ENCODE peak calls at places on chromosomes 4 and X, in nine cellular contexts. One of them, this sample, is unnamed.

GRCh38 chr4:126735294-126736132 is 897.2 kb upstream of the INTU start:
- DNase-seq in CD8-positive, alpha-beta memory T cell: no peak
- DNase-seq in naive thymus-derived CD4-positive, alpha-beta T cell: no peak
- DNase-seq in CD4-positive, alpha-beta T cell: no peak
- DNase-seq in heart left ventricle: no peak
- DNase-seq in right atrium auricular region: no peak
- DNase-seq in sigmoid colon: no peak
- DNase-seq in adrenal gland: no peak
- DNase-seq in aorta: no peak
- DNase-seq in this sample: no peak

GRCh38 chr4:86679441-86679840 is 85.3 kb downstream of the PTPN13 start:
- DNase-seq in heart left ventricle: no peak
- DNase-seq in CD4-positive, alpha-beta T cell: no peak
- DNase-seq in adrenal gland: no peak
- DNase-seq in aorta: no peak
- DNase-seq in CD8-positive, alpha-beta memory T cell: no peak
- DNase-seq in sigmoid colon: no peak
- DNase-seq in right atrium auricular region: no peak
- DNase-seq in naive thymus-derived CD4-positive, alpha-beta T cell: no peak
- DNase-seq in this sample: no peak

GRCh38 chrX:46913710-46914109 is 1.5 kb downstream of the JADE3 start:
- DNase-seq in heart left ventricle: peak
- DNase-seq in sigmoid colon: no peak
- DNase-seq in naive thymus-derived CD4-positive, alpha-beta T cell: no peak
- DNase-seq in CD8-positive, alpha-beta memory T cell: no peak
- DNase-seq in CD4-positive, alpha-beta T cell: no peak
- DNase-seq in right atrium auricular region: no peak
- DNase-seq in aorta: no peak
- DNase-seq in adrenal gland: peak
- DNase-seq in this sample: no peak

GRCh38 chr4:41215155-41215554 is 813 bp upstream of the APBB2 start:
- DNase-seq in CD4-positive, alpha-beta T cell: no peak
- DNase-seq in CD8-positive, alpha-beta memory T cell: no peak
- DNase-seq in aorta: no peak
- DNase-seq in sigmoid colon: no peak
- DNase-seq in adrenal gland: no peak
- DNase-seq in right atrium auricular region: no peak
- DNase-seq in naive thymus-derived CD4-positive, alpha-beta T cell: no peak
- DNase-seq in heart left ventricle: no peak
- DNase-seq in this sample: no peak

GRCh38 chr4:48938831-48939230 is 32.3 kb upstream of the OCIAD2 start:
- DNase-seq in CD4-positive, alpha-beta T cell: no peak
- DNase-seq in CD8-positive, alpha-beta memory T cell: no peak
- DNase-seq in aorta: no peak
- DNase-seq in naive thymus-derived CD4-positive, alpha-beta T cell: no peak
- DNase-seq in adrenal gland: no peak
- DNase-seq in sigmoid colon: no peak
- DNase-seq in heart left ventricle: no peak
- DNase-seq in right atrium auricular region: no peak
- DNase-seq in this sample: no peak

GRCh38 chrX:130211415-130212186 is 39.8 kb downstream of the RAB33A start:
- DNase-seq in CD4-positive, alpha-beta T cell: no peak
- DNase-seq in sigmoid colon: no peak
- DNase-seq in heart left ventricle: no peak
- DNase-seq in naive thymus-derived CD4-positive, alpha-beta T cell: no peak
- DNase-seq in aorta: no peak
- DNase-seq in CD8-positive, alpha-beta memory T cell: no peak
- DNase-seq in right atrium auricular region: no peak
- DNase-seq in adrenal gland: no peak
- DNase-seq in this sample: no peak

GRCh38 chr4:152663203-152664066 is 16.4 kb downstream of the TMEM154 start:
- DNase-seq in heart left ventricle: no peak
- DNase-seq in CD8-positive, alpha-beta memory T cell: no peak
- DNase-seq in sigmoid colon: no peak
- DNase-seq in adrenal gland: no peak
- DNase-seq in aorta: no peak
- DNase-seq in CD4-positive, alpha-beta T cell: no peak
- DNase-seq in naive thymus-derived CD4-positive, alpha-beta T cell: no peak
- DNase-seq in right atrium auricular region: no peak
- DNase-seq in this sample: no peak

GRCh38 chr4:47222276-47222675 is 190.9 kb downstream of the GABRB1 start:
- DNase-seq in adrenal gland: no peak
- DNase-seq in naive thymus-derived CD4-positive, alpha-beta T cell: no peak
- DNase-seq in CD8-positive, alpha-beta memory T cell: no peak
- DNase-seq in right atrium auricular region: no peak
- DNase-seq in CD4-positive, alpha-beta T cell: no peak
- DNase-seq in aorta: no peak
- DNase-seq in sigmoid colon: no peak
- DNase-seq in heart left ventricle: no peak
- DNase-seq in this sample: no peak

GRCh38 chr4:173807347-173807746 is 277.3 kb upstream of the HAND2 start:
- DNase-seq in aorta: no peak
- DNase-seq in adrenal gland: no peak
- DNase-seq in CD8-positive, alpha-beta memory T cell: no peak
- DNase-seq in naive thymus-derived CD4-positive, alpha-beta T cell: no peak
- DNase-seq in CD4-positive, alpha-beta T cell: no peak
- DNase-seq in heart left ventricle: no peak
- DNase-seq in right atrium auricular region: no peak
- DNase-seq in sigmoid colon: peak
- DNase-seq in this sample: no peak

GRCh38 chr4:106671711-106672110 is 303.1 kb upstream of the GIMD1 start:
- DNase-seq in adrenal gland: no peak
- DNase-seq in CD8-positive, alpha-beta memory T cell: no peak
- DNase-seq in naive thymus-derived CD4-positive, alpha-beta T cell: no peak
- DNase-seq in CD4-positive, alpha-beta T cell: no peak
- DNase-seq in aorta: no peak
- DNase-seq in right atrium auricular region: no peak
- DNase-seq in sigmoid colon: no peak
- DNase-seq in heart left ventricle: no peak
- DNase-seq in this sample: no peak

GRCh38 chrX:104343408-104344129 is 88.8 kb upstream of the ESX1 start:
- DNase-seq in CD8-positive, alpha-beta memory T cell: peak
- DNase-seq in aorta: no peak
- DNase-seq in CD4-positive, alpha-beta T cell: peak
- DNase-seq in adrenal gland: peak
- DNase-seq in naive thymus-derived CD4-positive, alpha-beta T cell: peak
- DNase-seq in right atrium auricular region: no peak
- DNase-seq in sigmoid colon: no peak
- DNase-seq in heart left ventricle: peak
- DNase-seq in this sample: no peak

GRCh38 chr4:23068287-23068686 is 375.6 kb downstream of the GBA3 start:
- DNase-seq in right atrium auricular region: no peak
- DNase-seq in aorta: no peak
- DNase-seq in CD4-positive, alpha-beta T cell: no peak
- DNase-seq in naive thymus-derived CD4-positive, alpha-beta T cell: no peak
- DNase-seq in heart left ventricle: no peak
- DNase-seq in CD8-positive, alpha-beta memory T cell: no peak
- DNase-seq in adrenal gland: no peak
- DNase-seq in sigmoid colon: no peak
- DNase-seq in this sample: no peak

GRCh38 chr4:118113220-118113619 is 78.9 kb downstream of the NDST3 start:
- DNase-seq in CD8-positive, alpha-beta memory T cell: no peak
- DNase-seq in right atrium auricular region: no peak
- DNase-seq in heart left ventricle: no peak
- DNase-seq in adrenal gland: no peak
- DNase-seq in sigmoid colon: no peak
- DNase-seq in aorta: no peak
- DNase-seq in naive thymus-derived CD4-positive, alpha-beta T cell: no peak
- DNase-seq in CD4-positive, alpha-beta T cell: no peak
- DNase-seq in this sample: no peak

GRCh38 chr4:185211035-185211434 is 1.6 kb downstream of the SNX25 start:
- DNase-seq in CD4-positive, alpha-beta T cell: no peak
- DNase-seq in right atrium auricular region: no peak
- DNase-seq in sigmoid colon: no peak
- DNase-seq in CD8-positive, alpha-beta memory T cell: no peak
- DNase-seq in naive thymus-derived CD4-positive, alpha-beta T cell: no peak
- DNase-seq in adrenal gland: no peak
- DNase-seq in heart left ventricle: no peak
- DNase-seq in aorta: no peak
- DNase-seq in this sample: no peak

GRCh38 chr4:2331519-2332200 is 69.8 kb upstream of the MXD4 start:
- DNase-seq in right atrium auricular region: no peak
- DNase-seq in CD4-positive, alpha-beta T cell: no peak
- DNase-seq in sigmoid colon: no peak
- DNase-seq in CD8-positive, alpha-beta memory T cell: no peak
- DNase-seq in aorta: no peak
- DNase-seq in adrenal gland: no peak
- DNase-seq in naive thymus-derived CD4-positive, alpha-beta T cell: no peak
- DNase-seq in heart left ventricle: no peak
- DNase-seq in this sample: no peak

GRCh38 chr4:25817059-25817681 is 45.6 kb downstream of the SEL1L3 start:
- DNase-seq in right atrium auricular region: no peak
- DNase-seq in sigmoid colon: no peak
- DNase-seq in heart left ventricle: no peak
- DNase-seq in aorta: no peak
- DNase-seq in CD8-positive, alpha-beta memory T cell: no peak
- DNase-seq in CD4-positive, alpha-beta T cell: no peak
- DNase-seq in naive thymus-derived CD4-positive, alpha-beta T cell: no peak
- DNase-seq in adrenal gland: no peak
- DNase-seq in this sample: no peak

GRCh38 chr4:1172971-1173757 is 781 bp upstream of the SPON2 start:
- DNase-seq in heart left ventricle: no peak
- DNase-seq in naive thymus-derived CD4-positive, alpha-beta T cell: no peak
- DNase-seq in sigmoid colon: peak
- DNase-seq in right atrium auricular region: peak
- DNase-seq in CD4-positive, alpha-beta T cell: no peak
- DNase-seq in CD8-positive, alpha-beta memory T cell: no peak
- DNase-seq in aorta: no peak
- DNase-seq in adrenal gland: no peak
- DNase-seq in this sample: no peak

GRCh38 chr4:1170156-1170804 is 2.1 kb downstream of the SPON2 start:
- DNase-seq in CD8-positive, alpha-beta memory T cell: no peak
- DNase-seq in aorta: no peak
- DNase-seq in CD4-positive, alpha-beta T cell: no peak
- DNase-seq in heart left ventricle: no peak
- DNase-seq in right atrium auricular region: no peak
- DNase-seq in naive thymus-derived CD4-positive, alpha-beta T cell: no peak
- DNase-seq in adrenal gland: no peak
- DNase-seq in sigmoid colon: peak
- DNase-seq in this sample: no peak

GRCh38 chr4:1170805-1171305 is 1.5 kb downstream of the SPON2 start:
- DNase-seq in CD8-positive, alpha-beta memory T cell: no peak
- DNase-seq in CD4-positive, alpha-beta T cell: no peak
- DNase-seq in right atrium auricular region: no peak
- DNase-seq in aorta: peak
- DNase-seq in sigmoid colon: peak
- DNase-seq in adrenal gland: no peak
- DNase-seq in heart left ventricle: no peak
- DNase-seq in naive thymus-derived CD4-positive, alpha-beta T cell: no peak
- DNase-seq in this sample: no peak

GRCh38 chr4:1172228-1172851 is at the start of gene SPON2:
- DNase-seq in right atrium auricular region: no peak
- DNase-seq in heart left ventricle: no peak
- DNase-seq in naive thymus-derived CD4-positive, alpha-beta T cell: peak
- DNase-seq in CD4-positive, alpha-beta T cell: no peak
- DNase-seq in sigmoid colon: peak
- DNase-seq in aorta: peak
- DNase-seq in adrenal gland: no peak
- DNase-seq in CD8-positive, alpha-beta memory T cell: no peak
- DNase-seq in this sample: no peak

DNA sequence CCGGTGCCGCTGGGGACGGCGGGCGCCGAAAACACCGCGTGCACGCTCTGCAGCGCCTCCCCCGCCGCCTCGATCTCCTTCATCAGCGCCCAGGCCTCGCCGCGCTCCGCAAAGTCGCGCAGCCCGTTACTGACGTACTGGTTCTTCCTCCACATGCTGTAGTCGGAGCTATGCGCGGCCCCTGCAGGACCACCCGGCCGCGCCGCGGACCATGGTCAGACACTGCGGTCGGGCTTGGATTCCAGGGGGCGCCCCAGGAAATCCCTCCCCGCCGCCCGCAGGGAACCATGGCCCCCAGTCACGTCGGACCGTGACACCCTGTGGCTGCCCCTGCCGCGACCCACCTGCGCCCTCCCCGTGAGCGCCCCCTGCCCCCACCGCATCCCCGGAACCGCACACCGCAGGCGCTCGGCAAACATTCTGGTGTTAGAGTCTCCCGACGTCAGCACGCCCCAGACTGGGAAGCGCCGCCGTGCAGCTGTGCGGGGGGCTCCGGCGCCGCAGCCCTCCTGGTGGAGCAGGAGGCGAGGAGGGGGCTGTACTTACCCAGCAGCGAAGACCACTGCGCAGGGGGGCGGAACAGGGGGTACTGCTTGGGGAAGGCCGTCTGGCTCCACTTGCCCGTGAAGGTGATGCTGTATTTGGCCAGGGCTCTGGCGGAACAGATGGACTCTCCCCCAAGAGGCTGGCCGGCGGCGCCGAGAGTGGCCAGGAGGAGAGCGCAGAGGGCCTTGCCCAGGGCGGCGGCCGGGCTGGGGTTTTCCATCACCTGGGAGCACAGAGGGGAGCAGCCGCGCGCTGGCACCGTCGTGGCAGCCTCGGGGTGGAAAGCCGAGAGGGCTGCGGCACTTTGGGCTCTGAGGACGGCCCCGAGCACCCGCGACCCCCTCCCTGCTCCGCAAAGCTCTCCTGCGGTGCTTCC is 816 bp downstream of the SPON2 start:
- DNase-seq in CD4-positive, alpha-beta T cell: peak
- DNase-seq in heart left ventricle: no peak
- DNase-seq in CD8-positive, alpha-beta memory T cell: peak
- DNase-seq in naive thymus-derived CD4-positive, alpha-beta T cell: peak
- DNase-seq in right atrium auricular region: no peak
- DNase-seq in adrenal gland: no peak
- DNase-seq in sigmoid colon: peak
- DNase-seq in aorta: peak
- DNase-seq in this sample: no peak
- H3K27ac ChIP-seq in CD4-positive, alpha-beta T cell: no peak
- H3K27ac ChIP-seq in heart left ventricle: peak
- H3K27ac ChIP-seq in CD8-positive, alpha-beta memory T cell: no peak
- H3K27ac ChIP-seq in naive thymus-derived CD4-positive, alpha-beta T cell: no peak
- H3K27ac ChIP-seq in right atrium auricular region: peak
- H3K27ac ChIP-seq in adrenal gland: no peak
- H3K27ac ChIP-seq in sigmoid colon: peak
- H3K27ac ChIP-seq in aorta: no peak
- H3K27ac ChIP-seq in this sample: no peak

GRCh38 chr4:39931441-39931901 is 46.2 kb downstream of the PDS5A start:
- DNase-seq in heart left ventricle: no peak
- DNase-seq in CD4-positive, alpha-beta T cell: no peak
- DNase-seq in CD8-positive, alpha-beta memory T cell: peak
- DNase-seq in aorta: no peak
- DNase-seq in adrenal gland: no peak
- DNase-seq in naive thymus-derived CD4-positive, alpha-beta T cell: no peak
- DNase-seq in sigmoid colon: no peak
- DNase-seq in right atrium auricular region: no peak
- DNase-seq in this sample: no peak
- H3K27ac ChIP-seq in heart left ventricle: no peak
- H3K27ac ChIP-seq in CD4-positive, alpha-beta T cell: no peak
- H3K27ac ChIP-seq in CD8-positive, alpha-beta memory T cell: no peak
- H3K27ac ChIP-seq in aorta: peak
- H3K27ac ChIP-seq in adrenal gland: no peak
- H3K27ac ChIP-seq in naive thymus-derived CD4-positive, alpha-beta T cell: no peak
- H3K27ac ChIP-seq in sigmoid colon: no peak
- H3K27ac ChIP-seq in right atrium auricular region: no peak
- H3K27ac ChIP-seq in this sample: no peak

GRCh38 chr4:15034071-15034764 is 31.9 kb downstream of the CPEB2 start:
- DNase-seq in naive thymus-derived CD4-positive, alpha-beta T cell: no peak
- DNase-seq in CD8-positive, alpha-beta memory T cell: no peak
- DNase-seq in CD4-positive, alpha-beta T cell: no peak
- DNase-seq in aorta: no peak
- DNase-seq in adrenal gland: no peak
- DNase-seq in right atrium auricular region: no peak
- DNase-seq in sigmoid colon: no peak
- DNase-seq in heart left ventricle: peak
- DNase-seq in this sample: no peak
- H3K27ac ChIP-seq in naive thymus-derived CD4-positive, alpha-beta T cell: no peak
- H3K27ac ChIP-seq in CD8-positive, alpha-beta memory T cell: no peak
- H3K27ac ChIP-seq in CD4-positive, alpha-beta T cell: no peak
- H3K27ac ChIP-seq in aorta: no peak
- H3K27ac ChIP-seq in adrenal gland: peak
- H3K27ac ChIP-seq in right atrium auricular region: no peak
- H3K27ac ChIP-seq in sigmoid colon: peak
- H3K27ac ChIP-seq in heart left ventricle: peak
- H3K27ac ChIP-seq in this sample: no peak

GRCh38 chr4:3721186-3721585 is 45.0 kb upstream of the ADRA2C start:
- DNase-seq in CD4-positive, alpha-beta T cell: no peak
- DNase-seq in right atrium auricular region: no peak
- DNase-seq in sigmoid colon: no peak
- DNase-seq in heart left ventricle: no peak
- DNase-seq in naive thymus-derived CD4-positive, alpha-beta T cell: no peak
- DNase-seq in CD8-positive, alpha-beta memory T cell: no peak
- DNase-seq in aorta: no peak
- DNase-seq in adrenal gland: no peak
- DNase-seq in this sample: no peak
- H3K27ac ChIP-seq in CD4-positive, alpha-beta T cell: no peak
- H3K27ac ChIP-seq in right atrium auricular region: no peak
- H3K27ac ChIP-seq in sigmoid colon: no peak
- H3K27ac ChIP-seq in heart left ventricle: no peak
- H3K27ac ChIP-seq in naive thymus-derived CD4-positive, alpha-beta T cell: no peak
- H3K27ac ChIP-seq in CD8-positive, alpha-beta memory T cell: no peak
- H3K27ac ChIP-seq in aorta: peak
- H3K27ac ChIP-seq in adrenal gland: no peak
- H3K27ac ChIP-seq in this sample: peak

This sample was measured in caudate nucleus.